ENCODE peak calls at places on chromosomes 2 and 18, in ten cellular contexts. E is COR-L47; F is epithelial cell of esophagus; L is T-helper 1 cell; P is H54; W is astrocyte of the spinal cord; Y is neural crest cell; Q is amniotic stem cell; M is transverse colon; G is stimulated activated CD4-positive, alpha-beta T cell treated with anti-CD3 and anti-CD28 coated beads, TNF-alpha, amount 100 ng/mL, for 4 hours. H is an unnamed sample.

GRCh38 chr2:144835634-144836351 is 315.9 kb upstream of the ZEB2 start:
- DNase-seq in E (no peak), F (peak), L (no peak), P (no peak), W (peak), Y (no peak), Q (no peak), M (no peak), G (no peak), H (no peak)

GRCh38 chr2:14303366-14304115 is 329.0 kb upstream of the LRATD1 start:
- DNase-seq in E (no peak), F (peak), L (no peak), P (no peak), W (no peak), Y (no peak), Q (no peak), M (no peak), G (no peak), H (no peak)

GRCh38 chr2:222946700-222947278 is 86.0 kb downstream of the ACSL3 start:
- DNase-seq in E (no peak), F (no peak), L (no peak), P (no peak), W (no peak), Y (no peak), Q (no peak), M (no peak), G (no peak), H (no peak)

GRCh38 chr2:17621781-17622180 is 81.3 kb downstream of the VSNL1 start:
- DNase-seq in E (no peak), F (peak), L (no peak), P (peak), W (peak), Y (no peak), Q (no peak), M (no peak), G (no peak), H (no peak)

GRCh38 chr2:160125366-160125765 is 63.0 kb upstream of the PLA2R1 start:
- DNase-seq in E (no peak), F (no peak), L (no peak), P (no peak), W (no peak), Y (no peak), Q (no peak), M (no peak), G (no peak), H (no peak)

GRCh38 chr2:23545391-23545790 is 160.4 kb downstream of the KLHL29 start:
- DNase-seq in E (no peak), F (peak), L (no peak), P (peak), W (no peak), Y (no peak), Q (no peak), M (no peak), G (no peak), H (no peak)

GRCh38 chr2:96259497-96259921 is 6.3 kb downstream of the TMEM127 start:
- DNase-seq in E (no peak), F (no peak), L (no peak), P (no peak), W (no peak), Y (no peak), Q (no peak), M (peak), G (no peak), H (no peak)

GRCh38 chr18:21598726-21599584 is 1.5 kb downstream of the ESCO1 start:
- DNase-seq in E (peak), F (peak), L (no peak), P (no peak), W (no peak), Y (no peak), Q (no peak), M (peak), G (no peak), H (no peak)

GRCh38 chr18:25169701-25170100 is 182.3 kb downstream of the ZNF521 start:
- DNase-seq in E (no peak), F (no peak), L (no peak), P (no peak), W (no peak), Y (no peak), Q (no peak), M (no peak), G (no peak), H (no peak)

GRCh38 chr2:27407798-27408491 is 1.4 kb downstream of the PPM1G start:
- DNase-seq in E (peak), F (peak), L (no peak), P (no peak), W (peak), Y (peak), Q (peak), M (peak), G (no peak), H (no peak)

GRCh38 chr2:168787098-168787781 is 15.2 kb upstream of the NOSTRIN start:
- DNase-seq in E (no peak), F (no peak), L (no peak), P (no peak), W (no peak), Y (no peak), Q (no peak), M (no peak), G (no peak), H (no peak)

GRCh38 chr2:53233759-53234547 is 533.7 kb upstream of the CHAC2 start:
- DNase-seq in E (no peak), F (no peak), L (no peak), P (no peak), W (no peak), Y (no peak), Q (no peak), M (no peak), G (no peak), H (no peak)

GRCh38 chr2:62152000-62152399 is 43.9 kb upstream of the B3GNT2 start:
- DNase-seq in E (no peak), F (peak), L (no peak), P (peak), W (peak), Y (no peak), Q (no peak), M (no peak), G (no peak), H (no peak)

GRCh38 chr2:207434903-207435302 is 94.9 kb upstream of the CREB1 start:
- DNase-seq in E (no peak), F (no peak), L (no peak), P (no peak), W (no peak), Y (no peak), Q (no peak), M (no peak), G (no peak), H (no peak)

GRCh38 chr2:317501-318424 is 29.9 kb upstream of the ALKAL2 start:
- DNase-seq in E (no peak), F (peak), L (no peak), P (peak), W (peak), Y (peak), Q (no peak), M (no peak), G (no peak), H (no peak)

GRCh38 chr18:34809697-34810096 is 99.6 kb downstream of the DTNA start:
- DNase-seq in E (peak), F (peak), L (no peak), P (no peak), W (peak), Y (no peak), Q (no peak), M (peak), G (no peak), H (no peak)

GRCh38 chr2:153386481-153386891 is 92.1 kb downstream of the RPRM start:
- DNase-seq in E (no peak), F (no peak), L (no peak), P (no peak), W (peak), Y (no peak), Q (no peak), M (no peak), G (no peak), H (no peak)

GRCh38 chr2:217880490-217880889 is 122.3 kb downstream of the TNS1 start:
- DNase-seq in E (no peak), F (no peak), L (no peak), P (no peak), W (no peak), Y (no peak), Q (no peak), M (no peak), G (no peak), H (no peak)

GRCh38 chr18:8208716-8209115 is 400.5 kb upstream of the RAB12 start:
- DNase-seq in E (no peak), F (peak), L (no peak), P (no peak), W (no peak), Y (no peak), Q (no peak), M (no peak), G (no peak), H (no peak)

GRCh38 chr2:153218851-153219250 is 259.7 kb downstream of the RPRM start:
- DNase-seq in E (no peak), F (no peak), L (no peak), P (no peak), W (no peak), Y (no peak), Q (no peak), M (no peak), G (no peak), H (no peak)

GRCh38 chr18:902179-902718 is 2.4 kb upstream of the ADCYAP1 start:
- DNase-seq in E (peak), F (no peak), L (no peak), P (no peak), W (no peak), Y (no peak), Q (no peak), M (no peak), G (no peak), H (no peak)

H was measured in D721Med.